ENCODE peak calls at places on chromosomes 3 and 15, in nine cellular contexts. R is neural crest cell, U is fibroblast of villous mesenchyme, F is upper lobe of right lung, K is MM.1S, N is fibroblast of pulmonary artery, X is Calu3, G is BE2C, C is spleen. T is an unnamed sample.

GRCh38 chr3:101117473-101117872 is 124.3 kb upstream of the ABI3BP start:
- DNase-seq in R (no peak), U (no peak), F (no peak), K (no peak), N (no peak), X (no peak), G (no peak), C (no peak), T (no peak)

GRCh38 chr3:122576174-122576940 is 1.1 kb upstream of the PARP15 start:
- DNase-seq in R (no peak), U (no peak), F (no peak), K (no peak), N (no peak), X (no peak), G (no peak), C (no peak), T (no peak)

GRCh38 chr15:38768970-38769369 is 204.4 kb upstream of the RASGRP1 start:
- DNase-seq in R (peak; percentile 3), U (peak; percentile 37), F (no peak), K (no peak), N (peak; percentile 58), X (no peak), G (peak; percentile 13), C (no peak), T (peak; percentile 39)

GRCh38 chr3:64022451-64023186 is 675 bp downstream of the PSMD6 start:
- DNase-seq in R (no peak), U (peak; percentile 27), F (no peak), K (no peak), N (peak; percentile 15), X (peak; percentile 8), G (no peak), C (peak; percentile 76), T (no peak)

GRCh38 chr3:158532099-158532734 is 38.8 kb upstream of the MLF1 start:
- DNase-seq in R (no peak), U (peak; percentile 47), F (no peak), K (peak; percentile 68), N (peak; percentile 82), X (peak; percentile 50), G (peak; percentile 45), C (no peak), T (peak; percentile 50)

GRCh38 chr3:58137306-58137705 is 73.5 kb downstream of the DNASE1L3 start:
- DNase-seq in R (no peak), U (no peak), F (no peak), K (no peak), N (no peak), X (no peak), G (no peak), C (no peak), T (no peak)

GRCh38 chr3:189557824-189558223 is 73.4 kb upstream of the TP63 start:
- DNase-seq in R (no peak), U (no peak), F (no peak), K (no peak), N (no peak), X (no peak), G (no peak), C (no peak), T (no peak)

GRCh38 chr3:159664011-159664410 is 324.6 kb upstream of the IL12A start:
- DNase-seq in R (no peak), U (no peak), F (no peak), K (no peak), N (peak; percentile 3), X (no peak), G (peak; percentile 55), C (no peak), T (no peak)

GRCh38 chr3:80983753-80984152 is 777.7 kb downstream of the GBE1 start:
- DNase-seq in R (no peak), U (no peak), F (no peak), K (no peak), N (no peak), X (no peak), G (no peak), C (no peak), T (no peak)

GRCh38 chr3:52134761-52135160 is 19.5 kb downstream of the POC1A start:
- DNase-seq in R (no peak), U (no peak), F (no peak), K (no peak), N (no peak), X (no peak), G (no peak), C (no peak), T (no peak)

GRCh38 chr15:78979456-78980320 is 34.8 kb upstream of the CTSH start:
- DNase-seq in R (peak; percentile 48), U (peak; percentile 86), F (no peak), K (peak; percentile 36), N (peak; percentile 84), X (peak; percentile 85), G (peak; percentile 87), C (no peak), T (peak; percentile 76)

GRCh38 chr15:52040167-52040900 is 21.3 kb downstream of the MAPK6 start:
- DNase-seq in R (no peak), U (peak; percentile 54), F (no peak), K (peak; percentile 45), N (peak; percentile 56), X (no peak), G (no peak), C (no peak), T (no peak)

GRCh38 chr15:75347222-75348033 is 589 bp downstream of the NEIL1 start:
- DNase-seq in R (peak; percentile 48), U (no peak), F (peak; percentile 87), K (peak; percentile 56), N (no peak), X (peak; percentile 71), G (no peak), C (peak; percentile 94), T (no peak)

GRCh38 chr3:113783463-113783862 is 36.6 kb downstream of the ATP6V1A start:
- DNase-seq in R (no peak), U (peak; percentile 98), F (no peak), K (peak; percentile 44), N (peak; percentile 98), X (no peak), G (no peak), C (no peak), T (peak; percentile 99)

GRCh38 chr3:12188681-12189287 is 30.1 kb upstream of the TIMP4 start:
- DNase-seq in R (no peak), U (no peak), F (no peak), K (no peak), N (no peak), X (no peak), G (no peak), C (no peak), T (no peak)

GRCh38 chr3:43742935-43743334 is 52.2 kb downstream of the ABHD5 start:
- DNase-seq in R (no peak), U (peak; percentile 50), F (no peak), K (no peak), N (peak; percentile 54), X (no peak), G (no peak), C (no peak), T (no peak)

GRCh38 chr3:126525091-126525852 is 1.3 kb downstream of the CHST13 start:
- DNase-seq in R (no peak), U (no peak), F (peak; percentile 56), K (no peak), N (no peak), X (no peak), G (no peak), C (peak; percentile 42), T (no peak)

DNA sequence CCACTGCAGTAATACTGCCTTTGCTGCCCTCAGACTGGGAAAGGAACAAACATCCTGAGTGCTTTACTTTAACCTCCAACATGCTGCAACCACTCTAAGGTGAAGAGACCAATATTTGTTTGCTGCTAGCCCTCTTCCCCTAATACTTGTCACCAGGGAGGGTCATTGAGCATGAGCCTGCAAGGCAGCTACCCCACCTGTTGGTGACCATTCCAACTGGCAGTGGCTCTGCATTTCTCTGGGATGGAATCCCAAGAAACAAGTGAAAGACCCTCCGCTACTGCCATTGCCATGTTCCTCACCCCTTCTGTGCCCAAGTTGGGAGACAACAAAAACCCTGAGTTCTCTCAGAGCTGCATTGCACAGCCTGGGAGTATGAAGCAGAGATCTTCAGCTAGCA is 462.7 kb downstream of the ZBBX start:
- DNase-seq in R (no peak), U (no peak), F (no peak), K (no peak), N (no peak), X (no peak), G (no peak), C (no peak), T (no peak)
- TF ChIP-seq CTCF in R (no peak), U (no peak), F (no peak), K (no peak), N (no peak), X (no peak), G (no peak), C (no peak), T (no peak)

DNA sequence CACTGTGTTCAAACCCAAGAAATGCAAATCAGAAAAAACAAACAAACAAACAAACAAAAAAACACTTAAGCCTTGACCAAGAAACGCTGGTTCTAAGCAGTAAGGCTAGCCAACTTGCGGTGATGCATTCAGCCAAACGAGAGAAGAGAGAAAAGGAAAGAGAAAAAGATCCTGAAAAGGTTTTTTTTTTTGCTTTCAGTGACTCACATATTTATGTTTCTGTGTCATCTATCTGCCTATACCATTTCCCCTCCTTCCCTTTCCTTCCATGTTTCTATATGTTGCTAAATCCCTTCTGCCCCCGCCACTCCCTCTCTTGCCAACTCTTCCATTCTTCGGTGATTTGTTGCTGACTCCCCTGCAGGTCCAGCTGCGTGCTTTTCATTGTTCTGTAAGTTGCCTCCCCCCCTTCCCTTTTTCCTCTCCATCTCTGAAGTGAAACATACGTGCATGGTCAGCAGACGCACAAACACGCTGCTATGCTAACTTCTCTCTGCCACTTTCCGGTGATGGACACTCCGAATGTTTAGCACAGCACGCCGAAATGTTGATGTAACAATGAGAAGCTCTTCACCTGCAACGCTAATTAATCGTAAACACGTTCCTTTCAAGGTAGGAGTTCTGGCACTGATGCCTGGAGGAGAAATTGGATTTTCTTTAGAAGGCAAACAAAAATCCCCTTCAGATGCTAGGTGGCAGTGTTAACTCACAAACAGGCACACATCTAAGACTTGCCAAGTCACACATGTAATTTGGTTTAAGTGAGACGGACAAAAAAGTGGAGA is 154.5 kb downstream of the TUSC7 start:
- DNase-seq in R (peak; percentile 15), U (peak; percentile 61), F (no peak), K (peak; percentile 69), N (peak; percentile 65), X (peak; percentile 30), G (peak; percentile 11), C (no peak), T (no peak)
- TF ChIP-seq CTCF in R (peak; percentile 68), U (peak; percentile 41), F (peak; percentile 41), K (peak; percentile 66), N (peak; percentile 49), X (peak; percentile 21), G (peak; percentile 82), C (peak; percentile 49), T (no peak)

GRCh38 chr15:73156431-73157191 is 104.3 kb downstream of the NEO1 start:
- DNase-seq in R (no peak), U (no peak), F (no peak), K (no peak), N (no peak), X (no peak), G (no peak), C (no peak), T (no peak)
- TF ChIP-seq CTCF in R (no peak), U (no peak), F (no peak), K (no peak), N (no peak), X (no peak), G (peak; percentile 16), C (no peak), T (no peak)

GRCh38 chr3:137304313-137305056 is 346.7 kb downstream of the IL20RB start:
- DNase-seq in R (no peak), U (no peak), F (no peak), K (no peak), N (no peak), X (no peak), G (no peak), C (no peak), T (no peak)
- TF ChIP-seq CTCF in R (peak; percentile 35), U (no peak), F (no peak), K (no peak), N (no peak), X (no peak), G (peak; percentile 14), C (no peak), T (no peak)

T was measured in HFFc6.